ENCODE peak calls at places on chromosomes 5 and 9, in four cellular contexts. K is T-helper 17 cell, W is SK-N-SH treated with all-trans-retinoic acid at 6 μM for 48 hours, Z is left cardiac atrium. N is an unnamed sample.

GRCh38 chr5:59745422-59745863 is 148.1 kb downstream of the PDE4D start:
- ATAC-seq in K (no peak), W (peak; percentile 62), Z (peak; percentile 86), N (no peak)

GRCh38 chr9:106883030-106883429 is 20.1 kb downstream of the ZNF462 start:
- ATAC-seq in K (no peak), W (no peak), Z (no peak), N (no peak)

GRCh38 chr5:54146390-54146789 is 164.0 kb downstream of the ARL15 start:
- ATAC-seq in K (no peak), W (no peak), Z (peak; percentile 56), N (no peak)

GRCh38 chr5:106397700-106398099 is 1273.0 kb downstream of the EFNA5 start:
- ATAC-seq in K (no peak), W (peak; percentile 96), Z (no peak), N (no peak)

GRCh38 chr5:174189638-174190037 is 144.1 kb downstream of the NSG2 start:
- ATAC-seq in K (no peak), W (peak; percentile 18), Z (no peak), N (no peak)

GRCh38 chr5:82359286-82359685 is 81.1 kb upstream of the RPS23 start:
- ATAC-seq in K (no peak), W (no peak), Z (no peak), N (no peak)

GRCh38 chr5:157486861-157487260 is 26.8 kb downstream of the NIPAL4 start:
- ATAC-seq in K (peak; percentile 44), W (no peak), Z (no peak), N (peak; percentile 74)

GRCh38 chr5:154146409-154146808 is 44.1 kb upstream of the GALNT10 start:
- ATAC-seq in K (no peak), W (no peak), Z (peak; percentile 84), N (no peak)

GRCh38 chr9:114911167-114911821 is 19.1 kb downstream of the TNFSF8 start:
- ATAC-seq in K (no peak), W (peak; percentile 56), Z (peak; percentile 77), N (no peak)

GRCh38 chr9:18163146-18163545 is 310.8 kb upstream of the ADAMTSL1 start:
- ATAC-seq in K (no peak), W (no peak), Z (no peak), N (no peak)

GRCh38 chr5:130549884-130550552 is 615.0 kb downstream of the HINT1 start:
- ATAC-seq in K (no peak), W (peak; percentile 88), Z (no peak), N (no peak)